ENCODE peak calls at places on chromosomes 3 and 15, in five cellular contexts. G is tibial artery, K is stomach, F is colonic mucosa, S is IMR-90. B is an unnamed sample. For H3K9me3, the result is how much of the 10 kb centered on the place peaks cover.

GRCh38 chr3:8559351-8559750 is 57.7 kb downstream of the LMCD1 start:
- DNase-seq in G (no peak), K (no peak), S (no peak), F (no peak), B (no peak)

GRCh38 chr3:183576487-183577107 is 21.1 kb upstream of the KLHL6 start:
- DNase-seq in G (no peak), K (no peak), S (no peak), F (no peak), B (no peak)

GRCh38 chr3:156304406-156304805 is 184.0 kb downstream of the KCNAB1 start:
- DNase-seq in S (peak), F (no peak), G (no peak), K (no peak), B (no peak)

GRCh38 chr15:99842071-99842470 is 108.8 kb upstream of the LYSMD4 start:
- DNase-seq in F (no peak), S (no peak), K (no peak), G (no peak), B (no peak)

GRCh38 chr3:58093573-58094195 is 85.5 kb downstream of the FLNB start:
- DNase-seq in K (no peak), S (peak), F (no peak), G (no peak), B (no peak)

GRCh38 chr3:151169262-151169661 is 33.8 kb downstream of the GPR171 start:
- DNase-seq in K (no peak), G (peak), S (peak), F (no peak), B (peak)

GRCh38 chr3:3594986-3595385 is 204.2 kb upstream of the LRRN1 start:
- DNase-seq in F (no peak), S (no peak), G (no peak), K (no peak), B (no peak)

GRCh38 chr3:161316006-161316689 is 55.2 kb downstream of the SPTSSB start:
- DNase-seq in G (no peak), S (no peak), F (peak), K (peak), B (peak)

GRCh38 chr3:3998140-3998977 is 199.1 kb downstream of the LRRN1 start:
- DNase-seq in K (no peak), G (no peak), S (no peak), F (peak), B (peak)

GRCh38 chr3:126784254-126784653 is 80.2 kb downstream of the CHCHD6 start:
- DNase-seq in S (no peak), F (no peak), G (no peak), K (no peak), B (no peak)

GRCh38 chr15:64921711-64922110 is 10.0 kb downstream of the ANKDD1A start:
- DNase-seq in S (no peak), F (no peak), K (no peak), G (no peak), B (no peak)

GRCh38 chr3:193702967-193703366 is 110.0 kb downstream of the OPA1 start:
- DNase-seq in S (peak), G (no peak), K (no peak), F (no peak), B (peak)

GRCh38 chr15:87734571-87735373 is 521.8 kb downstream of the NTRK3 start:
- DNase-seq in S (no peak), K (no peak), G (no peak), F (no peak), B (no peak)

GRCh38 chr15:77622212-77622941 is 10.3 kb downstream of the LINGO1 start:
- DNase-seq in F (no peak), G (no peak), K (no peak), S (no peak), B (no peak)

GRCh38 chr3:134320749-134321148 is 53.5 kb downstream of the AMOTL2 start:
- DNase-seq in K (peak), G (no peak), F (peak), S (no peak), B (no peak)

GRCh38 chr15:83205725-83206324 is 1.8 kb downstream of the HDGFL3 start:
- DNase-seq in F (no peak), S (peak), G (no peak), K (no peak), B (peak)

GRCh38 chr3:52226229-52226817 is 878 bp upstream of the TLR9 start:
- DNase-seq in G (no peak), K (no peak), S (no peak), F (no peak), B (no peak)
- TF ChIP-seq CTCF in G (no peak), K (no peak), S (no peak), F (no peak), B (no peak)

GRCh38 chr15:25054943-25055342 is 100.2 kb downstream of the SNRPN start:
- DNase-seq in S (no peak), K (no peak), F (no peak), G (no peak), B (no peak)
- H3K9me3 ChIP-seq in S (half or more), K (half or more), F (under half), G (under half), B (under half)

GRCh38 chr3:167814441-167814951 is 79.0 kb downstream of the SERPINI1 start:
- DNase-seq in K (peak), S (peak), F (no peak), G (no peak), B (no peak)
- TF ChIP-seq CTCF in K (no peak), S (no peak), F (no peak), G (no peak), B (no peak)

GRCh38 chr3:163306405-163306804 is 1771.9 kb downstream of the SI start:
- DNase-seq in G (no peak), S (no peak), K (no peak), F (no peak), B (no peak)
- H3K9me3 ChIP-seq in G (under half), S (under half), K (under half), F (under half), B (under half)

GRCh38 chr3:43644443-43644842 is 22.6 kb upstream of the ANO10 start:
- DNase-seq in G (no peak), F (no peak), S (no peak), K (no peak), B (no peak)

GRCh38 chr3:43641306-43642114 is 19.7 kb upstream of the ANO10 start:
- DNase-seq in K (no peak), S (peak), F (no peak), G (no peak), B (no peak)

GRCh38 chr3:43632986-43633385 is 11.2 kb upstream of the ANO10 start:
- DNase-seq in F (no peak), S (no peak), G (no peak), K (no peak), B (no peak)

GRCh38 chr3:43637702-43638101 is 15.9 kb upstream of the ANO10 start:
- DNase-seq in G (no peak), F (no peak), S (no peak), K (no peak), B (no peak)

GRCh38 chr3:43638594-43639447 is 17.0 kb upstream of the ANO10 start:
- DNase-seq in K (peak), S (peak), F (peak), G (no peak), B (no peak)
- TF ChIP-seq CTCF in K (no peak), S (no peak), F (peak), G (no peak), B (peak)

GRCh38 chr15:22239806-22240180 is 159.5 kb downstream of the OR4M2 start:
- DNase-seq in K (no peak), G (no peak), F (no peak), S (no peak), B (no peak)

GRCh38 chr15:22240951-22241350 is 160.6 kb downstream of the OR4M2 start:
- DNase-seq in S (no peak), G (no peak), K (no peak), F (no peak), B (no peak)

GRCh38 chr15:22241451-22241850 is 161.1 kb downstream of the OR4M2 start:
- DNase-seq in S (no peak), F (no peak), G (no peak), K (no peak), B (no peak)

GRCh38 chr15:22240403-22240802 is 160.1 kb downstream of the OR4M2 start:
- DNase-seq in G (no peak), K (no peak), F (no peak), S (no peak), B (no peak)

GRCh38 chr15:22243440-22244130 is 163.3 kb downstream of the OR4M2 start:
- DNase-seq in F (no peak), K (no peak), S (no peak), G (no peak), B (no peak)
- H3K9me3 ChIP-seq in F (under half), K (under half), S (under half), G (under half), B (under half)

GRCh38 chr15:76058714-76059319 is 968 bp upstream of the TMEM266 start:
- DNase-seq in F (peak), G (no peak), K (no peak), S (no peak), B (peak)

GRCh38 chr15:76061700-76062099 is 1.9 kb downstream of the TMEM266 start:
- DNase-seq in F (no peak), S (no peak), K (no peak), G (no peak), B (no peak)

GRCh38 chr15:76060098-76060989 is 559 bp downstream of the TMEM266 start:
- DNase-seq in F (no peak), G (no peak), S (no peak), K (no peak), B (no peak)

GRCh38 chr15:76057332-76058000 is 2.3 kb upstream of the TMEM266 start:
- DNase-seq in K (peak), S (peak), F (peak), G (no peak), B (peak)

DNA sequence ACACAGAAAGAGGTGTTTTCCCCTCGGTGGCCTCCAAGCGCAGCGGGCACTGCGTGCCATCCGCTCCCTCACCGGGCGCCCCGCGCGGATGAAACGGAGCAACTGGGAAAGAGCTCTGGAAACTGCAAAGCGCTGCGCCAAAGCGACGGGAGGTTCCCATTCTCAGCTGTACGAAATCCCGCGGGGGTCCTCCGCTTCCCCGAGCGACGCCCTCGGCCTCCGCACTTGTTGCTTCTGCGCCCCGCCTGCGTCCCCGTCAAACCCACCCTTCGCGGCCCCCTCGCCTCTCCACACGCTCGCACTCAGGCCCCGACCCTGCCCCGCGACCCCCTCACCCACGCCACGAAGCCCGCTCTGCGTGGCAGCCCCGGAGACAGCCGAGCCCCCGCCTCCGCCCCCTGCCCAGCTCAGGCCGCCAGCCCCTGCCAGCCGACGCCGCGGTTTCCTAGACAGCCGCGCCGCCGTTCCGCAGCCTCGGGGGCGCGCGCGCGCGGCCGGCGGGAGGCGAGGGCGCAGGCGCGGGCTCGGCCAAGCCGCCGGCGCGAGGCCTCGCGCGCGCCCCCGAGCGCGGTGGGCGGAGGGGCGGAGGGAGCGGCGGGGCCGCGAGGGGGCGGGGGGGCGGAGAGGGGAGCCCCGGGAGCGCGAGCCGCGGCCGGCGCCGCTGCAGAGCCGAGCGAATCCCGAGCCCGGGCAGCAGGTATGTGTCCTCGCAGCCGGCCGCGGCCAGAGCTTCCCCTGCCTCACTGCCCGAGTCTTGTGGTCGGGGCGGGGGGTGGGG is at the start of gene TMEM266:
- DNase-seq in S (peak), F (peak), K (peak), G (peak), B (peak)
- TF ChIP-seq CTCF in S (no peak), F (no peak), K (no peak), G (no peak), B (no peak)

GRCh38 chr15:20358066-20358780 is 183.4 kb downstream of the GOLGA6L6 start:
- DNase-seq in F (no peak), S (no peak), G (no peak), K (peak), B (no peak)
- H3K9me3 ChIP-seq in F (under half), S (half or more), G (under half), K (under half), B (under half)